ENCODE peak calls at places on chromosome 6, in seven cellular contexts. V, X, E, Z, F, J and W are unnamed samples.

GRCh38 chr6:57027301-57027700 is 19.2 kb upstream of the KIAA1586 start:
- ATAC-seq in V (no peak), X (no peak), E (no peak), Z (no peak), F (no peak), J (no peak), W (no peak)

GRCh38 chr6:19836799-19837510 is at the start of gene ID4:
- ATAC-seq in V (peak; percentile 85), X (peak; percentile 95), E (peak; percentile 92), Z (no peak), F (no peak), J (peak; percentile 80), W (peak; percentile 91)

GRCh38 chr6:2221724-2222274 is 23.6 kb downstream of the GMDS start:
- ATAC-seq in V (peak; percentile 70), X (no peak), E (no peak), Z (peak; percentile 41), F (no peak), J (no peak), W (no peak)

GRCh38 chr6:13563009-13563408 is 11.4 kb upstream of the SIRT5 start:
- ATAC-seq in V (no peak), X (no peak), E (no peak), Z (no peak), F (no peak), J (no peak), W (no peak)

GRCh38 chr6:15522427-15522826 is 140.4 kb downstream of the DTNBP1 start:
- ATAC-seq in V (no peak), X (no peak), E (peak; percentile 22), Z (no peak), F (peak; percentile 60), J (peak; percentile 7), W (no peak)

GRCh38 chr6:16669227-16669626 is 92.0 kb downstream of the ATXN1 start:
- ATAC-seq in V (peak; percentile 61), X (no peak), E (no peak), Z (peak; percentile 74), F (peak; percentile 78), J (no peak), W (peak; percentile 60)

GRCh38 chr6:14945461-14946210 is 300.2 kb upstream of the JARID2 start:
- ATAC-seq in V (no peak), X (no peak), E (no peak), Z (no peak), F (no peak), J (no peak), W (no peak)

GRCh38 chr6:166112580-166112979 is 55.1 kb downstream of the TBXT start:
- ATAC-seq in V (no peak), X (peak; percentile 20), E (no peak), Z (no peak), F (no peak), J (no peak), W (peak; percentile 52)

GRCh38 chr6:137494281-137494966 is at the start of gene OLIG3:
- ATAC-seq in V (no peak), X (no peak), E (no peak), Z (no peak), F (peak; percentile 45), J (peak; percentile 27), W (no peak)

GRCh38 chr6:37536462-37537225 is 37.0 kb upstream of the CCDC167 start:
- ATAC-seq in V (no peak), X (no peak), E (no peak), Z (no peak), F (no peak), J (peak; percentile 55), W (no peak)

GRCh38 chr6:99951016-99951805 is 42.8 kb downstream of the MCHR2 start:
- ATAC-seq in V (no peak), X (no peak), E (no peak), Z (no peak), F (no peak), J (no peak), W (no peak)

GRCh38 chr6:56904068-56904467 is 50.8 kb upstream of the BEND6 start:
- ATAC-seq in V (no peak), X (no peak), E (no peak), Z (no peak), F (no peak), J (no peak), W (peak; percentile 30)

GRCh38 chr6:116220172-116220571 is 33.7 kb downstream of the TSPYL4 start:
- ATAC-seq in V (no peak), X (no peak), E (no peak), Z (no peak), F (no peak), J (peak; percentile 45), W (no peak)